ENCODE peak calls at places on chromosome 16, in nine cellular contexts. Q is fibroblast of villous mesenchyme; S is right atrium auricular region; Y is DND-41; G is glutamatergic neuron; E is GM13977; P is kidney; V is CD8-positive, alpha-beta T cell; N is progenitor cell of endocrine pancreas. W is an unnamed sample.

GRCh38 chr16:57527610-57528360 is 8.6 kb downstream of the CCDC102A start:
- DNase-seq in Q (no peak), S (no peak), Y (no peak), G (no peak), E (no peak), P (peak), V (no peak), N (no peak), W (no peak)

GRCh38 chr16:3119286-3119685 is 6.9 kb downstream of the ZNF205 start:
- DNase-seq in Q (no peak), S (no peak), Y (no peak), G (no peak), E (no peak), P (no peak), V (no peak), N (no peak), W (no peak)

GRCh38 chr16:54806378-54806777 is 124.3 kb upstream of the IRX5 start:
- DNase-seq in Q (no peak), S (no peak), Y (no peak), G (no peak), E (no peak), P (no peak), V (no peak), N (no peak), W (no peak)

GRCh38 chr16:58021661-58022551 is 3.6 kb upstream of the MMP15 start:
- DNase-seq in Q (peak), S (no peak), Y (no peak), G (peak), E (no peak), P (peak), V (no peak), N (no peak), W (no peak)

GRCh38 chr16:6144441-6144840 is 1046.8 kb upstream of the EEF2KMT start:
- DNase-seq in Q (no peak), S (no peak), Y (no peak), G (no peak), E (no peak), P (no peak), V (no peak), N (no peak), W (no peak)

GRCh38 chr16:67015317-67015731 is 13.6 kb upstream of the CBFB start:
- DNase-seq in Q (no peak), S (no peak), Y (no peak), G (no peak), E (no peak), P (peak), V (no peak), N (no peak), W (peak)

GRCh38 chr16:55367301-55367745 is 43.3 kb downstream of the IRX6 start:
- DNase-seq in Q (peak), S (no peak), Y (no peak), G (no peak), E (no peak), P (no peak), V (no peak), N (no peak), W (no peak)

GRCh38 chr16:71762186-71762585 is 37.7 kb upstream of the PHLPP2 start:
- DNase-seq in Q (peak), S (no peak), Y (no peak), G (no peak), E (no peak), P (no peak), V (no peak), N (no peak), W (no peak)

GRCh38 chr16:25269879-25270278 is 12.2 kb upstream of the ZKSCAN2 start:
- DNase-seq in Q (no peak), S (no peak), Y (no peak), G (no peak), E (no peak), P (no peak), V (no peak), N (no peak), W (no peak)

GRCh38 chr16:3656491-3657468 is 2.3 kb downstream of the DNASE1 start:
- DNase-seq in Q (no peak), S (no peak), Y (no peak), G (no peak), E (no peak), P (peak), V (peak), N (no peak), W (no peak)

GRCh38 chr16:82832861-82833260 is 206.1 kb downstream of the CDH13 start:
- DNase-seq in Q (peak), S (no peak), Y (no peak), G (no peak), E (no peak), P (no peak), V (no peak), N (no peak), W (no peak)

GRCh38 chr16:73020409-73020884 is 27.5 kb downstream of the ZFHX3 start:
- DNase-seq in Q (peak), S (peak), Y (no peak), G (no peak), E (no peak), P (no peak), V (no peak), N (no peak), W (no peak)

GRCh38 chr16:3022208-3022696 is 1.5 kb downstream of the HCFC1R1 start:
- DNase-seq in Q (peak), S (peak), Y (peak), G (peak), E (peak), P (peak), V (peak), N (no peak), W (peak)

GRCh38 chr16:66248096-66248495 is 118.4 kb upstream of the CDH5 start:
- DNase-seq in Q (peak), S (peak), Y (no peak), G (no peak), E (no peak), P (peak), V (no peak), N (no peak), W (no peak)

GRCh38 chr16:88759245-88759975 is 25.6 kb downstream of the PIEZO1 start:
- DNase-seq in Q (peak), S (no peak), Y (no peak), G (no peak), E (no peak), P (no peak), V (peak), N (no peak), W (no peak)

GRCh38 chr16:31477220-31478216 is 5.4 kb upstream of the SLC5A2 start:
- DNase-seq in Q (no peak), S (no peak), Y (peak), G (peak), E (peak), P (peak), V (peak), N (peak), W (peak)
- TF ChIP-seq CTCF in Q (no peak), S (no peak), Y (no peak), G (peak), E (no peak), P (peak), V (no peak), N (peak), W (no peak)

DNA sequence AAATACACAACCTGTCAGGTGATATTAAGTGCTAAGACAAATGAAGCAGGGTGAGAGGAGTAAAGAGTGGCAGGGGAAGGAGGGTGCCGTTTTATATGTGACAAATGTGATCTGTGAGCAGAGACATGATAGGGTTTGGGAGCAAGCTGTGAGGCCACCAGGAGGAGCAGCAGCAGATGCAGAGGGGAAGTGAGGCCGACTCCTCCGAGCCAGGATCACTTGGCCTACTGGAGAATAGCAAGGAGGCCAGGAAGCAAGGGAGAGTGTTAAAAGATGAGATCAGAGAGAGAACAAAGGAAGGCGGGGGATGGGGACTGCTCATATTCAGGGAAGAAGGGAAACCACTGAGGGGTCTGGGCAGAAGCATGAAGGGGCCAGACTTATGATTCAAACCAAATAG is 129.4 kb downstream of the TANGO6 start:
- DNase-seq in Q (peak), S (no peak), Y (no peak), G (peak), E (no peak), P (no peak), V (no peak), N (no peak), W (no peak)
- TF ChIP-seq CTCF in Q (peak), S (peak), Y (peak), G (no peak), E (no peak), P (no peak), V (no peak), N (peak), W (no peak)

GRCh38 chr16:1751946-1752345 is 19.4 kb downstream of the NME3 start:
- DNase-seq in Q (no peak), S (no peak), Y (no peak), G (peak), E (no peak), P (peak), V (no peak), N (no peak), W (no peak)
- TF ChIP-seq CTCF in Q (no peak), S (no peak), Y (no peak), G (no peak), E (no peak), P (no peak), V (no peak), N (no peak), W (no peak)

GRCh38 chr16:47499700-47500264 is 38.7 kb downstream of the PHKB start:
- DNase-seq in Q (no peak), S (no peak), Y (no peak), G (no peak), E (no peak), P (no peak), V (no peak), N (no peak), W (no peak)
- TF ChIP-seq CTCF in Q (no peak), S (no peak), Y (no peak), G (no peak), E (no peak), P (no peak), V (no peak), N (no peak), W (no peak)

GRCh38 chr16:70252355-70252988 is 732 bp upstream of the EXOSC6 start:
- DNase-seq in Q (peak), S (peak), Y (no peak), G (peak), E (no peak), P (no peak), V (no peak), N (no peak), W (peak)
- TF ChIP-seq CTCF in Q (peak), S (no peak), Y (peak), G (peak), E (peak), P (peak), V (no peak), N (peak), W (peak)

DNA sequence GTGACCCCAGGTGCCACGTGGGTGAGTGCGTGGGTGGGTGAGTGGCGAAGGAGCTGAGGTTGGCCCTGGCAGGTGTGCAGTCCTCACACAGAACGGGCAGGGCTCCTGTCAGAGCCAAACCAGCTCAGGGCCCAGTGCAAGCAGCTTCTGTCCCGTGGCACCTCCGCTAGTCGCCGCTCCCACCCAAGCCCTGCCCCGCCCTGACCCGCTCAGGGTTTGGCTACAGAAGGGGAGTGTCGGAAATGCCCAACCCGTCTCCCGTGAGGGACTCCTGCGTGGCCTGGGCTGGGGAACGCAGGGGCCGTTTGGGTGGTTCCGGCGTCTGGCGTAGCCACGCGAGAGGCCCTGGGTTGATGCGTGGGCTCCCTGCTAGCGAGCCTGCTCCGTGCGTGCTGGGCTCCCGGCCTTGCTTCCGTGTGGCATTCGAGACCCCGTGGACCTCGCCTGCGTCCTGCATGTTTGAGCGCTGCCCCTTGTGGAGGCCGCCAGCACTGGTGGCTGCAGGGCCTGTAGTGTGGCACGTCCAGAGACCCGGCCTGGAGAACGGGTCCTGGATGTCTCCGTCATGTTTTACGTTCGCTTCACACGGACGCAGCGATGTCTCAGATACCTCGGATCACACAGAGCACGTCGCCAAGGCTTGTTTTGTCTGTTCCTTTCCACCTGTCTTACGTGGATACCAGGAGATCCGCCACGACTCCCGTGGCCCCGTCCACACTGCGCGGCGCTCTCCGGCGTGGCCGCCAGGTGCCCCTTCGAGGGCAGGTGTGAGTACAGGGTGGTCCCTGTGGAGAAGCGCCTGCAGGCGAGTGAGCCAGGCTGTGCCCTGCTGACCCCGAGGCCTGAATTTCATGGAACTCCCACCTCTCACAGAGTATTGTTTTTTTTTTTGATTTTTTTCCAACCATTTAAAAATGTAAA is 10.2 kb downstream of the CAPN15 start:
- DNase-seq in Q (no peak), S (no peak), Y (no peak), G (no peak), E (no peak), P (no peak), V (no peak), N (no peak), W (no peak)
- TF ChIP-seq CTCF in Q (no peak), S (no peak), Y (peak), G (peak), E (no peak), P (no peak), V (no peak), N (no peak), W (no peak)

DNA sequence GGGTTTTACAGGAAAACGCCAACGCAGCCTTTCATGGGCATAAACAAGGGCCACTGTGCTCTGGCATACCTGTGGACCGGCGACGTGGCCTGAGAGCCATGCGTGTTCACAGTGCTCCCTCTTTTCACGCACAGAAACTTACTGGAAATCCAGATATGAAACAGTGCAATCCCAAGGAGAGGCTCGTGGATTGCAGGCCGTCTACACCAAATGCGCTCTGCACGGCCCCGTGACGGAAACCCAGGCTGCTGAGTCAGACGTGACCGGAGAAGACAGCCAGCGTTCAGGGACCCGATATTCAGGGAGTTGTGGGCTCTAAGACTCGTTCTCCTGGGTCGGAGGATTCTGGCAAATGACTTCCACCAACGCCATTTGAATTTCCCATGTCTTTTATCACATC is 129.2 kb downstream of the FOXL1 start:
- DNase-seq in Q (no peak), S (no peak), Y (no peak), G (no peak), E (no peak), P (no peak), V (no peak), N (no peak), W (no peak)
- TF ChIP-seq CTCF in Q (no peak), S (no peak), Y (no peak), G (no peak), E (no peak), P (no peak), V (no peak), N (no peak), W (no peak)

DNA sequence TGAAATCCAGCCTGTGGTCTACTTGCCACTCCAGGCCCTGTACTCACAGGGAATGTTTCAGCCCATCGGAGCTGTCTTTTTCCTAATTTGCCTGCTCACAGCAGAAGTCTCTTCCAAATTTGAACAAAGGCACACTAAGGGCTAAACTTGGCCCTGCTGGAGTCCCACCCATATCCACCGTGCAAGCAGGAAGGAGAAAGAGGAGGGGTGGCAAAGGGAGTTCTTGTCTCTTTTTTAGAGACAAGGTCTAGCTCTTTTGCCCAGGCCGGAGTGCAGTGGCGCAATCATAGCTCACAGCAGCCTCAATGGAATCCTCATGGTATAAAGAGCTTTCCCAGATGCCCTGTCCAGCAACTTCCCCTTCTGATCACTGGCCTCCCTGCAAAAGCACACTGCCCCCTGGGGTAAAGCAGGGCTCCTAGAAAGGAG is 2.7 kb upstream of the PRM1 start:
- DNase-seq in Q (peak), S (no peak), Y (no peak), G (no peak), E (no peak), P (peak), V (no peak), N (no peak), W (no peak)
- TF ChIP-seq CTCF in Q (peak), S (no peak), Y (no peak), G (no peak), E (no peak), P (no peak), V (no peak), N (no peak), W (no peak)

GRCh38 chr16:56519459-56520250 is at the start of gene BBS2:
- DNase-seq in Q (peak), S (peak), Y (peak), G (peak), E (peak), P (peak), V (peak), N (peak), W (peak)
- TF ChIP-seq CTCF in Q (no peak), S (no peak), Y (no peak), G (no peak), E (no peak), P (no peak), V (no peak), N (no peak), W (no peak)